ENCODE peak calls at places on chromosomes 16 and 17, in six cellular contexts. J is A549, P is transverse colon, N is small intestine, L is heart left ventricle, O is tibial artery. Q is an unnamed sample.

GRCh38 chr16:66196770-66197169 is 169.7 kb upstream of the CDH5 start:
- DNase-seq in J (no peak), P (no peak), N (no peak), L (no peak), O (no peak), Q (no peak)

GRCh38 chr16:56861756-56862155 is 3.3 kb upstream of the SLC12A3 start:
- DNase-seq in J (no peak), P (no peak), N (no peak), L (no peak), O (no peak), Q (no peak)

GRCh38 chr16:71930013-71930563 is 34.8 kb downstream of the IST1 start:
- DNase-seq in J (no peak), P (no peak), N (no peak), L (no peak), O (no peak), Q (no peak)

GRCh38 chr16:19926449-19927390 is 42.1 kb upstream of the GPRC5B start:
- DNase-seq in J (peak), P (no peak), N (no peak), L (no peak), O (no peak), Q (no peak)

GRCh38 chr16:19830902-19831555 is 53.6 kb downstream of the GPRC5B start:
- DNase-seq in J (no peak), P (no peak), N (no peak), L (no peak), O (no peak), Q (no peak)

GRCh38 chr17:78729636-78730035 is 52.4 kb downstream of the CYTH1 start:
- DNase-seq in J (no peak), P (no peak), N (no peak), L (no peak), O (no peak), Q (no peak)

GRCh38 chr16:9666834-9667480 is 515.3 kb downstream of the GRIN2A start:
- DNase-seq in J (no peak), P (peak), N (no peak), L (no peak), O (no peak), Q (no peak)

GRCh38 chr16:27402964-27403600 is 1.1 kb downstream of the IL21R start:
- DNase-seq in J (no peak), P (no peak), N (no peak), L (no peak), O (no peak), Q (no peak)

GRCh38 chr17:46979023-46979870 is at the start of gene RPRML:
- DNase-seq in J (peak), P (peak), N (no peak), L (peak), O (no peak), Q (no peak)

GRCh38 chr16:3646348-3646920 is 8.1 kb upstream of the DNASE1 start:
- DNase-seq in J (peak), P (peak), N (peak), L (no peak), O (peak), Q (no peak)

GRCh38 chr16:3643095-3643730 is 11.3 kb upstream of the DNASE1 start:
- DNase-seq in J (no peak), P (no peak), N (no peak), L (no peak), O (peak), Q (no peak)

GRCh38 chr16:3645504-3646347 is 8.8 kb upstream of the DNASE1 start:
- DNase-seq in J (no peak), P (no peak), N (peak), L (no peak), O (peak), Q (no peak)

GRCh38 chr16:3642397-3643094 is 11.9 kb upstream of the DNASE1 start:
- DNase-seq in J (no peak), P (peak), N (peak), L (no peak), O (peak), Q (no peak)

GRCh38 chr16:3645108-3645503 is 9.4 kb upstream of the DNASE1 start:
- DNase-seq in J (no peak), P (no peak), N (no peak), L (no peak), O (no peak), Q (no peak)
- H3K27ac ChIP-seq in J (peak), P (no peak), N (no peak), L (no peak), O (no peak), Q (no peak)

GRCh38 chr17:59869941-59870218 is 22.9 kb downstream of the TUBD1 start:
- DNase-seq in J (no peak), P (no peak), N (no peak), L (no peak), O (no peak), Q (no peak)
- H3K27ac ChIP-seq in J (no peak), P (no peak), N (no peak), L (no peak), O (no peak), Q (no peak)

DNA sequence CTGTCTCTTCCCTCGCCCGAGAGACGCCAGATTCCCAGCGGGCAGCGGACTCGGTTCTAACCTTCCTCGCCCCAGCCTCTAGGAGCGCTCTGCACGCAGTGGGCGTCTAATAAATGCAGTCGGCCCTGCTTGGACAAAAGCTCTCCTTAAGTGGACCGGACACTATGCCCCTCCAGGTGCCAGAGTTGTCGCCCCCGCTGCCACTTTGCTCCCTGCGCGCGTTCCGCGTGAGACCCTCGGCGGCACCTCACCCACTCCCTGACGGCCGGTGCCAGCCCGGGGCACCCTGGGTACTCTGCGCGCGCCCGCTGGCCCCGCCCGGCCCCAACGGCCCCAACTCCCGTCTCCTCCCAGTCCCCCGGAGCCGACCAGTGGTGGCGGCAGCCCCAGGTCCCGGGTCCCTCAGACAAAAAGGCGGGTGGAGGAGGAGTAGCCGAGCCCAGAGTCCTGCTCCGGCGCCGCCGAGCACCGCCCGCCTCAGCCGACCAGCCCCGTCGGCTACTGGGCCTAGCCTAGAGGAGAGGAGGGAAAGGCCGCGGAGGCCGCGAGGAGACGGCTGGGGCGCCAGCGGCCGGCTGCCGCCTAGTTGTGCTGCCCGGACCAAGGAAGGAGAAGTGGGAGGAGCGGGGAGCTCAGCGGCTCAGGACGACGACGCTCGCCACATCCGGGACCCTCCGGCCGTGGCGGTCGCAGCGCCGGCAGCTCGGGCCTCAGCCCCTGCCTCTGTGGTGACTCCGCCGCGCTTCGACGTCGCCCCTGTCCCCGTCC is 123.0 kb downstream of the GOSR1 start:
- DNase-seq in J (peak), P (peak), N (peak), L (peak), O (peak), Q (peak)
- H3K27ac ChIP-seq in J (peak), P (peak), N (peak), L (peak), O (peak), Q (peak)

DNA sequence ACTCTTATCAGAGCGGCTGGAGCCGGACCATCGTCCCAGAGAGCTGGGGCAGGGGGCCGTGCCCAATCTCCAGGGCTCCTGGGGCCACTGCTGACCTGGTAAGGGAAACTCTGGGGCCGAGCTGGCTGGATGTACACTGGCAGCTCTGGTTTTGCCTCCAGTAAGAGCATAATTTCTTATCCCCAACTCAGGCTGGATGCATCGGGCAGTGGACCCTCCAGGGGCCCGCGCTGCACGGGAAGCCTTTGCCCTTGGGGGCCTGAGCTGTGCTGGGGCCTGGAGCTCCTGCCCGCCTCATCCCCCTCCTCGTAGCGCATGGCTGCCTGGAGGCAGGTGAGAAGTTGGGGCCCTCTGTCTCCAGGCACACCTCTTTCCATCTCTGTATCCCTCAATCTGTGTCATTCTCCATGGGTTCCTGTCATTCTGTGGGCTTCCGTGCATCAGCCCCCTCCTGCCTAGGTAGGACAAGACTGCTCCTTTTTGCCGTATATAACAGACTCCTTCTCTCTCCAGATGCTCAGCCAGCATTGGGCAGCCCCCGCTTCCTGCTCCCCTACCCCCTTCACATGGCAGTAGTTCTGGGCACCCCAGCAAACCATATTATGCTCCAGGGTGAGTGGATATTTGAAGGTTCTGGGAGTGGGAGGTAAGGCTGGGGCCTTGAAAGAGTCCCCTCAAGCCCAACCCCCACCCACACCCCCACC is 9.4 kb upstream of the TMEM88 start:
- DNase-seq in J (no peak), P (no peak), N (no peak), L (no peak), O (peak), Q (no peak)
- H3K27ac ChIP-seq in J (peak), P (peak), N (peak), L (peak), O (peak), Q (peak)

GRCh38 chr17:38565853-38566665 is 39.7 kb downstream of the SRCIN1 start:
- DNase-seq in J (no peak), P (no peak), N (no peak), L (no peak), O (no peak), Q (no peak)
- H3K27ac ChIP-seq in J (no peak), P (no peak), N (no peak), L (no peak), O (no peak), Q (peak)

GRCh38 chr17:19265755-19266154 is 28.6 kb downstream of the EPN2 start:
- DNase-seq in J (no peak), P (no peak), N (no peak), L (no peak), O (no peak), Q (no peak)

GRCh38 chr17:19263621-19264010 is 26.4 kb downstream of the EPN2 start:
- DNase-seq in J (no peak), P (no peak), N (no peak), L (no peak), O (peak), Q (no peak)

GRCh38 chr17:19262650-19263620 is 25.8 kb downstream of the EPN2 start:
- DNase-seq in J (no peak), P (no peak), N (no peak), L (no peak), O (no peak), Q (no peak)

GRCh38 chr17:19264277-19264676 is 27.1 kb downstream of the EPN2 start:
- DNase-seq in J (no peak), P (no peak), N (no peak), L (no peak), O (no peak), Q (no peak)

GRCh38 chr17:19264681-19265080 is 27.5 kb downstream of the EPN2 start:
- DNase-seq in J (no peak), P (no peak), N (peak), L (no peak), O (no peak), Q (peak)
- H3K27ac ChIP-seq in J (no peak), P (peak), N (peak), L (peak), O (peak), Q (peak)

GRCh38 chr17:50154604-50155003 is 4.1 kb upstream of the PPP1R9B start:
- DNase-seq in J (no peak), P (peak), N (no peak), L (no peak), O (no peak), Q (no peak)

GRCh38 chr17:50151041-50151936 is 812 bp upstream of the PPP1R9B start:
- DNase-seq in J (peak), P (peak), N (peak), L (peak), O (peak), Q (peak)

GRCh38 chr17:50153650-50154575 is 3.4 kb upstream of the PPP1R9B start:
- DNase-seq in J (no peak), P (no peak), N (peak), L (peak), O (peak), Q (no peak)

GRCh38 chr17:50151937-50152547 is 1.6 kb upstream of the PPP1R9B start:
- DNase-seq in J (peak), P (peak), N (peak), L (peak), O (peak), Q (peak)

DNA sequence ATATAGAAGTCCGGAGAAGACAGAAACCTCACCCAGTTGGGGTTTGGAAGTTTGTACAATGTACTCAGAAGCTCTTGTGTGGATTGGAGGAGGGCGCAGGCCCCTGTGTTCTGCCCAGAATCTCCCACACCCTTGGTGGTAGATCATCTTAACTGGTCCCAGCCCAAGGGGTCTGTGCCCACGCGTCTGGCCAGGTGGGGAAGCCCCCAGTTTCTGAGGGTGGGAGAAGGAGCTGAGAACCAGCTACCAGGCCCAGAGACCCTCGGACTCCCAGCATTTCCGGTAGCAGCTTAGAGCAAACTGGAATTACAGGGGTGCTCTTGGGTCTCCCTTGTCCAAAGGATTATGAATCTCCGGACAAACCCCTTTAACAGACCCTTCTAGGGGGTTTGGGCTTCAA is 2.3 kb upstream of the PPP1R9B start:
- DNase-seq in J (no peak), P (no peak), N (no peak), L (no peak), O (no peak), Q (no peak)
- H3K27ac ChIP-seq in J (peak), P (peak), N (peak), L (peak), O (peak), Q (peak)

GRCh38 chr16:4723071-4723767 is 10.9 kb downstream of the ANKS3 start:
- DNase-seq in J (no peak), P (no peak), N (no peak), L (no peak), O (no peak), Q (no peak)
- H3K27ac ChIP-seq in J (no peak), P (no peak), N (no peak), L (no peak), O (no peak), Q (no peak)

GRCh38 chr17:61205931-61206330 is 193.7 kb upstream of the TBX2 start:
- DNase-seq in J (peak), P (no peak), N (no peak), L (no peak), O (no peak), Q (no peak)

GRCh38 chr17:61205406-61205805 is 194.2 kb upstream of the TBX2 start:
- DNase-seq in J (no peak), P (no peak), N (no peak), L (no peak), O (no peak), Q (no peak)

GRCh38 chr17:61202564-61202963 is 197.1 kb upstream of the TBX2 start:
- DNase-seq in J (peak), P (no peak), N (no peak), L (no peak), O (no peak), Q (no peak)

GRCh38 chr17:61203765-61204164 is 195.9 kb upstream of the TBX2 start:
- DNase-seq in J (no peak), P (no peak), N (no peak), L (no peak), O (no peak), Q (no peak)

GRCh38 chr17:61204456-61204855 is 195.2 kb upstream of the TBX2 start:
- DNase-seq in J (no peak), P (no peak), N (no peak), L (no peak), O (no peak), Q (no peak)
- H3K27ac ChIP-seq in J (peak), P (peak), N (no peak), L (peak), O (peak), Q (no peak)

DNA sequence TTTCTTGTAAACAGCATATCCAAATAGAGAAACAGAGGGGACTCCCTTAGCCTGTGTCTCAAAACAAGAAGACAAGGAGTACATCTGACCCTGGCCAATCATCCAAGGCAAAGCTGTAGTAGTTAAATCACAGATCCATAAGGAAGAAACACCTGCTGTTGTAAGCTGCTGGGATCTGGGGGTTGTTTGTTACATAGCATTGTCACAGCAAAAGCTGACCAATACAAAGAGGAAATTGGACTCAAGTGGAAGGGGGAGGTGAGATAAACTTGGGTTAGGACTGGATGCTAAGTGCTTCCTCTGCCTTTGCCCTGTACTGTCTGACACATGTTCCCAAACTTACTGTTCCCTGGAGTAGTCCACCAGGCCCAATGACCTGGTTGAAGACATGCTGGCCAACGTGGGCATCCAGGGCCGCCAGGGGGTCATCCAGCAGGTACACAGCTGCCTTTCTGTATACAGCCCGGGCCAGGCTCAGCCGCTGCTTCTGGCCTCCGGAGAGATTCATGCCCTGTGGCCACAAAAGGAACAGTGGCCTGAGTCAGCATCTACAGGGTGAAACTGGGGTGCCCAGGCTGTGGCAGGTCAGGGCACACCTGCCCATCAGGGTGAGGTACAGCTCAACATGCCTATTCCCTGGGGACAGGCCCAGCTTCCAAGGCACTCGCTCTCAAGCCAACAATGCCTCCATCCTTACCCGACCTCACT is 44.7 kb downstream of the ABCC6 start:
- DNase-seq in J (no peak), P (no peak), N (no peak), L (no peak), O (no peak), Q (no peak)
- H3K27ac ChIP-seq in J (no peak), P (no peak), N (no peak), L (no peak), O (no peak), Q (no peak)

Q was measured in substantia nigra.